ENCODE peak calls at places on chromosomes 4 and X, in seven cellular contexts. V is cardiac fibroblast; A is NCI-H1417; X is NT2/D1; B is HS-5; I is activated CD8-positive, alpha-beta memory T cell treated with anti-CD3 and anti-CD28 coated beads for 4 hours; M is lower lobe of right lung. H is an unnamed sample.

GRCh38 chrX:66676413-66676812 is 37.5 kb upstream of the EDA2R start:
- DNase-seq in V (peak), A (no peak), X (no peak), B (no peak), I (no peak), M (no peak), H (no peak)

GRCh38 chr4:1554876-1555265 is 129.2 kb downstream of the FAM53A start:
- DNase-seq in V (no peak), A (peak), X (no peak), B (no peak), I (no peak), M (no peak), H (peak)

GRCh38 chr4:24213936-24214335 is 324.1 kb upstream of the PPARGC1A start:
- DNase-seq in V (no peak), A (no peak), X (no peak), B (no peak), I (no peak), M (no peak), H (no peak)

GRCh38 chrX:42585842-42586621 is 191.9 kb downstream of the PPP1R2C start:
- DNase-seq in V (peak), A (no peak), X (no peak), B (no peak), I (no peak), M (no peak), H (no peak)

GRCh38 chr4:1345905-1346780 is 865 bp upstream of the UVSSA start:
- DNase-seq in V (peak), A (peak), X (peak), B (no peak), I (no peak), M (peak), H (peak)

GRCh38 chr4:183945741-183946140 is 40.6 kb downstream of the STOX2 start:
- DNase-seq in V (no peak), A (no peak), X (no peak), B (no peak), I (no peak), M (no peak), H (no peak)

GRCh38 chrX:150547511-150548115 is 20.8 kb upstream of the MTM1 start:
- DNase-seq in V (peak), A (no peak), X (no peak), B (no peak), I (no peak), M (peak), H (peak)

GRCh38 chr4:7701866-7702649 is 237.6 kb downstream of the AFAP1 start:
- DNase-seq in V (no peak), A (no peak), X (no peak), B (no peak), I (no peak), M (no peak), H (no peak)

GRCh38 chr4:110119880-110120279 is 78.5 kb downstream of the ELOVL6 start:
- DNase-seq in V (peak), A (no peak), X (no peak), B (peak), I (no peak), M (no peak), H (no peak)

GRCh38 chr4:15031197-15031596 is 28.9 kb downstream of the CPEB2 start:
- DNase-seq in V (peak), A (no peak), X (no peak), B (no peak), I (no peak), M (no peak), H (no peak)

GRCh38 chrX:68681443-68681941 is 34.0 kb downstream of the STARD8 start:
- DNase-seq in V (peak), A (no peak), X (no peak), B (no peak), I (no peak), M (no peak), H (no peak)

GRCh38 chrX:139187738-139188137 is 342.8 kb upstream of the F9 start:
- DNase-seq in V (no peak), A (no peak), X (no peak), B (no peak), I (no peak), M (no peak), H (no peak)

GRCh38 chr4:126051709-126052424 is 737.1 kb downstream of the FAT4 start:
- DNase-seq in V (peak), A (no peak), X (no peak), B (peak), I (no peak), M (no peak), H (no peak)

GRCh38 chr4:152083348-152083747 is 322.5 kb upstream of the GATB start:
- DNase-seq in V (no peak), A (no peak), X (no peak), B (no peak), I (no peak), M (no peak), H (no peak)

GRCh38 chrX:124344246-124344645 is 2.1 kb upstream of the SH2D1A start:
- DNase-seq in V (no peak), A (no peak), X (no peak), B (no peak), I (no peak), M (no peak), H (no peak)

GRCh38 chr4:147371661-147372060 is 109.2 kb upstream of the EDNRA start:
- DNase-seq in V (peak), A (no peak), X (no peak), B (peak), I (no peak), M (no peak), H (no peak)

GRCh38 chr4:622996-623913 is 2.1 kb upstream of the PDE6B start:
- DNase-seq in V (no peak), A (no peak), X (no peak), B (no peak), I (no peak), M (no peak), H (no peak)

GRCh38 chr4:181018998-181019397 is 1224.2 kb upstream of the TENM3 start:
- DNase-seq in V (no peak), A (no peak), X (no peak), B (no peak), I (no peak), M (no peak), H (no peak)

GRCh38 chrX:48532201-48532600 is 7.3 kb upstream of the TBC1D25 start:
- DNase-seq in V (peak), A (no peak), X (no peak), B (no peak), I (no peak), M (no peak), H (no peak)

GRCh38 chr4:1033840-1034551 is 22.6 kb downstream of the FGFRL1 start:
- DNase-seq in V (peak), A (no peak), X (no peak), B (no peak), I (no peak), M (no peak), H (no peak)

GRCh38 chr4:87947381-87948160 is 27.9 kb upstream of the SPP1 start:
- DNase-seq in V (no peak), A (no peak), X (no peak), B (no peak), I (no peak), M (no peak), H (no peak)

GRCh38 chrX:101682723-101683122 is 23.1 kb upstream of the ARMCX2 start:
- DNase-seq in V (no peak), A (no peak), X (no peak), B (no peak), I (no peak), M (no peak), H (no peak)

GRCh38 chr4:56424697-56425514 is 10.5 kb downstream of the PPAT start:
- DNase-seq in V (peak), A (no peak), X (no peak), B (no peak), I (no peak), M (no peak), H (no peak)

GRCh38 chr4:7196731-7197130 is 4.4 kb downstream of the SORCS2 start:
- DNase-seq in V (no peak), A (no peak), X (no peak), B (no peak), I (no peak), M (peak), H (no peak)

GRCh38 chrX:24508375-24508774 is 43.3 kb downstream of the PDK3 start:
- DNase-seq in V (no peak), A (no peak), X (no peak), B (no peak), I (no peak), M (no peak), H (no peak)

GRCh38 chrX:10166731-10167149 is 10.0 kb downstream of the CLCN4 start:
- DNase-seq in V (no peak), A (no peak), X (no peak), B (no peak), I (no peak), M (peak), H (no peak)

GRCh38 chr4:96347582-96347981 is 507.7 kb downstream of the PDHA2 start:
- DNase-seq in V (peak), A (no peak), X (no peak), B (no peak), I (no peak), M (no peak), H (no peak)

GRCh38 chr4:170446782-170447181 is 357.0 kb upstream of the AADAT start:
- DNase-seq in V (no peak), A (no peak), X (no peak), B (no peak), I (no peak), M (no peak), H (no peak)

GRCh38 chr4:150476776-150477175 is 105.2 kb upstream of the MAB21L2 start:
- DNase-seq in V (no peak), A (no peak), X (no peak), B (no peak), I (no peak), M (no peak), H (no peak)

GRCh38 chrX:5876984-5877655 is 351.5 kb downstream of the NLGN4X start:
- DNase-seq in V (peak), A (peak), X (peak), B (no peak), I (no peak), M (no peak), H (peak)

GRCh38 chr4:797066-797465 is 28.9 kb downstream of the CPLX1 start:
- DNase-seq in V (no peak), A (peak), X (no peak), B (no peak), I (no peak), M (peak), H (peak)

GRCh38 chr4:85860066-85860465 is 385.1 kb downstream of the ARHGAP24 start:
- DNase-seq in V (peak), A (no peak), X (no peak), B (peak), I (no peak), M (no peak), H (no peak)

GRCh38 chrX:46545111-46546005 is at the start of gene ZNF674:
- DNase-seq in V (peak), A (peak), X (peak), B (peak), I (peak), M (peak), H (peak)